ENCODE peak calls at places on chromosomes 6 and 20, in four cellular contexts. L is Calu3, P is sciatic nerve, O is brain microvascular endothelial cell. Q is an unnamed sample.

GRCh38 chr6:15184441-15184861 is 61.4 kb upstream of the JARID2 start:
- DNase-seq in P (no peak), L (no peak), O (no peak), Q (no peak)

GRCh38 chr6:133992992-133993682 is 40.1 kb downstream of the TBPL1 start:
- DNase-seq in O (no peak), P (no peak), L (no peak), Q (no peak)

GRCh38 chr20:36604952-36605308 is 649 bp upstream of the RAB5IF start:
- DNase-seq in L (no peak), P (peak), O (no peak), Q (no peak)

GRCh38 chr20:3471397-3472021 is 691 bp downstream of the ATRN start:
- DNase-seq in O (no peak), P (peak), L (no peak), Q (no peak)

GRCh38 chr6:43924222-43924702 is 154.3 kb downstream of the VEGFA start:
- DNase-seq in O (no peak), P (no peak), L (no peak), Q (no peak)

GRCh38 chr20:60224914-60225313 is 266.7 kb downstream of the CDH26 start:
- DNase-seq in P (no peak), O (no peak), L (peak), Q (peak)

GRCh38 chr20:47521059-47521808 is 19.5 kb downstream of the NCOA3 start:
- DNase-seq in O (no peak), L (no peak), P (no peak), Q (no peak)

GRCh38 chr6:4253604-4254211 is 118.3 kb upstream of the ECI2 start:
- DNase-seq in O (peak), P (no peak), L (peak), Q (no peak)

GRCh38 chr6:119129148-119129967 is 50.9 kb upstream of the FAM184A start:
- DNase-seq in P (no peak), O (peak), L (peak), Q (no peak)

GRCh38 chr20:61810709-61811565 is 254.7 kb downstream of the TAF4 start:
- DNase-seq in L (no peak), P (no peak), O (no peak), Q (no peak)

GRCh38 chr6:96724641-96725040 is 112.6 kb downstream of the GPR63 start:
- DNase-seq in O (no peak), P (no peak), L (no peak), Q (no peak)

GRCh38 chr20:18288748-18289705 is 700 bp downstream of the ZNF133 start:
- DNase-seq in O (peak), P (no peak), L (no peak), Q (no peak)

GRCh38 chr20:45934046-45934586 is 367 bp upstream of the PCIF1 start:
- DNase-seq in L (peak), P (peak), O (no peak), Q (no peak)

Q was measured in mesenteric fat pad.